ENCODE peak calls at places on chromosomes 16 and 17, in nine cellular contexts. One of them, this sample, is unnamed.

GRCh38 chr17:9645858-9646555 is 690 bp downstream of the USP43 start:
- DNase-seq in lower leg skin: no peak
- DNase-seq in upper lobe of right lung: peak
- DNase-seq in endothelial cell of umbilical vein: no peak
- DNase-seq in AG04450: no peak
- DNase-seq in sigmoid colon: no peak
- DNase-seq in tibial nerve: no peak
- DNase-seq in stomach: peak
- DNase-seq in breast epithelium: peak
- DNase-seq in this sample: no peak

GRCh38 chr16:52480237-52480636 is 66.7 kb downstream of the TOX3 start:
- DNase-seq in tibial nerve: peak
- DNase-seq in endothelial cell of umbilical vein: no peak
- DNase-seq in lower leg skin: no peak
- DNase-seq in stomach: no peak
- DNase-seq in breast epithelium: no peak
- DNase-seq in AG04450: no peak
- DNase-seq in upper lobe of right lung: no peak
- DNase-seq in sigmoid colon: no peak
- DNase-seq in this sample: no peak

GRCh38 chr16:86398201-86398600 is 112.1 kb upstream of the FOXF1 start:
- DNase-seq in AG04450: no peak
- DNase-seq in upper lobe of right lung: no peak
- DNase-seq in sigmoid colon: no peak
- DNase-seq in tibial nerve: no peak
- DNase-seq in endothelial cell of umbilical vein: no peak
- DNase-seq in lower leg skin: no peak
- DNase-seq in breast epithelium: no peak
- DNase-seq in stomach: no peak
- DNase-seq in this sample: no peak

GRCh38 chr17:75077490-75078096 is 10.2 kb upstream of the SLC16A5 start:
- DNase-seq in sigmoid colon: peak
- DNase-seq in upper lobe of right lung: peak
- DNase-seq in tibial nerve: no peak
- DNase-seq in endothelial cell of umbilical vein: peak
- DNase-seq in stomach: peak
- DNase-seq in AG04450: no peak
- DNase-seq in lower leg skin: no peak
- DNase-seq in breast epithelium: peak
- DNase-seq in this sample: peak

GRCh38 chr17:46171939-46172338 is 21.3 kb downstream of the KANSL1 start:
- DNase-seq in endothelial cell of umbilical vein: no peak
- DNase-seq in lower leg skin: no peak
- DNase-seq in upper lobe of right lung: no peak
- DNase-seq in stomach: no peak
- DNase-seq in tibial nerve: no peak
- DNase-seq in AG04450: no peak
- DNase-seq in breast epithelium: no peak
- DNase-seq in sigmoid colon: no peak
- DNase-seq in this sample: no peak

GRCh38 chr17:68053237-68054030 is 17.9 kb downstream of the KPNA2 start:
- DNase-seq in stomach: no peak
- DNase-seq in upper lobe of right lung: no peak
- DNase-seq in tibial nerve: peak
- DNase-seq in endothelial cell of umbilical vein: peak
- DNase-seq in breast epithelium: no peak
- DNase-seq in sigmoid colon: peak
- DNase-seq in AG04450: peak
- DNase-seq in lower leg skin: peak
- DNase-seq in this sample: no peak

GRCh38 chr17:56158344-56158743 is 5.1 kb downstream of the ANKFN1 start:
- DNase-seq in tibial nerve: no peak
- DNase-seq in sigmoid colon: no peak
- DNase-seq in lower leg skin: no peak
- DNase-seq in endothelial cell of umbilical vein: no peak
- DNase-seq in upper lobe of right lung: no peak
- DNase-seq in AG04450: no peak
- DNase-seq in breast epithelium: no peak
- DNase-seq in stomach: no peak
- DNase-seq in this sample: no peak

GRCh38 chr16:15807603-15808009 is 49.2 kb downstream of the MYH11 start:
- DNase-seq in stomach: no peak
- DNase-seq in tibial nerve: no peak
- DNase-seq in AG04450: peak
- DNase-seq in upper lobe of right lung: no peak
- DNase-seq in endothelial cell of umbilical vein: no peak
- DNase-seq in breast epithelium: no peak
- DNase-seq in sigmoid colon: peak
- DNase-seq in lower leg skin: no peak
- DNase-seq in this sample: peak

GRCh38 chr16:82226327-82226726 is 56.3 kb upstream of the MPHOSPH6 start:
- DNase-seq in AG04450: no peak
- DNase-seq in tibial nerve: no peak
- DNase-seq in upper lobe of right lung: no peak
- DNase-seq in stomach: no peak
- DNase-seq in lower leg skin: no peak
- DNase-seq in endothelial cell of umbilical vein: no peak
- DNase-seq in breast epithelium: no peak
- DNase-seq in sigmoid colon: no peak
- DNase-seq in this sample: no peak

GRCh38 chr17:48599373-48599772 is 5.4 kb downstream of the HOXB6 start:
- DNase-seq in AG04450: no peak
- DNase-seq in tibial nerve: no peak
- DNase-seq in upper lobe of right lung: no peak
- DNase-seq in sigmoid colon: no peak
- DNase-seq in lower leg skin: no peak
- DNase-seq in breast epithelium: no peak
- DNase-seq in endothelial cell of umbilical vein: no peak
- DNase-seq in stomach: no peak
- DNase-seq in this sample: no peak

GRCh38 chr17:48596735-48597491 is 3.3 kb upstream of the HOXB5 start:
- DNase-seq in sigmoid colon: peak
- DNase-seq in upper lobe of right lung: no peak
- DNase-seq in endothelial cell of umbilical vein: no peak
- DNase-seq in tibial nerve: no peak
- DNase-seq in stomach: no peak
- DNase-seq in AG04450: no peak
- DNase-seq in lower leg skin: no peak
- DNase-seq in breast epithelium: no peak
- DNase-seq in this sample: no peak

GRCh38 chr17:48598727-48599126 is 5.1 kb upstream of the HOXB5 start:
- DNase-seq in AG04450: no peak
- DNase-seq in upper lobe of right lung: no peak
- DNase-seq in endothelial cell of umbilical vein: no peak
- DNase-seq in sigmoid colon: no peak
- DNase-seq in breast epithelium: no peak
- DNase-seq in tibial nerve: no peak
- DNase-seq in stomach: no peak
- DNase-seq in lower leg skin: no peak
- DNase-seq in this sample: no peak

GRCh38 chr17:48597492-48597774 is 3.9 kb upstream of the HOXB5 start:
- DNase-seq in AG04450: no peak
- DNase-seq in lower leg skin: no peak
- DNase-seq in breast epithelium: no peak
- DNase-seq in stomach: no peak
- DNase-seq in upper lobe of right lung: no peak
- DNase-seq in tibial nerve: no peak
- DNase-seq in endothelial cell of umbilical vein: no peak
- DNase-seq in sigmoid colon: no peak
- DNase-seq in this sample: no peak

DNA sequence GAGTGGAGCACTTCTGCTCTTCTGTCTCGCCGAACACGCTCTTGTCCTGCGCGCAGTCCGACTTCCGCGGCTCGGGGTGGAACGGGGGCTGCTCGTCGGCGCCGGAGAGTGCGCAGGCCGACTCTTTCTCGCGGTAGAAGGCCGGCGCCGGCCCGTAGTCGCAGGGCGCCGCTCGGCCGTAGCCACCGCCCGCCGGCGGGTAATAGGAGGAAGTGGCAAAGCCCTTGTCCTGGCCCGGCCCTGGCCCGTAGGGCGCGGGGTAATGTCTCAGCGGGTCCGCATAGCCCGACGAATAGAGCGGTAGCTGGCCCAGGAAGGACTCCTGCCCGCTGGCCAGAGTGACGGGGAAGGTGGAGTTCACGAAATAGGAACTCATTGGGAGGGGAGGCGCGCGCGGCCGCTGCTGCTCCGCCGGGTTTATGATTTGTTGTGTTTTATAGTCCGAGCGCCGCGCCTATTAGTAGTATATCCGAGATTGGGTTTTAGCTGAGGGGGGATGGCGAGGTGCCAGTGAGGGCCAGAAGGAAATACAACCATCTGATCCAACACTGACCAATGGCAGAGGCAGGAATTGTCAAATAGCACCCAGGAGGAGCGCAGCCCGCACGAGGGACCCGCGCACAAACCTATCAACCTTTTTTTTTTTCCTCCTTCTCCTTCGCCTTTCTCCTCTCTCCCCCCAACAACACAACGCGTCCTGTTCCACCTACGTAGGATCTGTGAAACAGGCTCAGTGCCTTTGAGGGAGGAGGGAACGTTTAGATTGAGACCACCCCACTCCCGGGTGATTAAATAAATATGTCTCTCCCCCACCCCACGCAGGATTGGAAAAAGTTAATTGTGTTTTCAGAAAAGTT is 4.4 kb upstream of the HOXB5 start:
- DNase-seq in stomach: peak
- DNase-seq in endothelial cell of umbilical vein: peak
- DNase-seq in lower leg skin: no peak
- DNase-seq in sigmoid colon: peak
- DNase-seq in upper lobe of right lung: no peak
- DNase-seq in breast epithelium: no peak
- DNase-seq in tibial nerve: no peak
- DNase-seq in AG04450: no peak
- DNase-seq in this sample: no peak
- H3K4me3 ChIP-seq in stomach: peak
- H3K4me3 ChIP-seq in endothelial cell of umbilical vein: peak
- H3K4me3 ChIP-seq in lower leg skin: peak
- H3K4me3 ChIP-seq in sigmoid colon: peak
- H3K4me3 ChIP-seq in upper lobe of right lung: peak
- H3K4me3 ChIP-seq in breast epithelium: peak
- H3K4me3 ChIP-seq in tibial nerve: peak
- H3K4me3 ChIP-seq in AG04450: peak
- H3K4me3 ChIP-seq in this sample: peak

GRCh38 chr17:17146791-17147406 is 59.2 kb downstream of the PLD6 start:
- DNase-seq in stomach: no peak
- DNase-seq in endothelial cell of umbilical vein: no peak
- DNase-seq in sigmoid colon: no peak
- DNase-seq in lower leg skin: no peak
- DNase-seq in upper lobe of right lung: no peak
- DNase-seq in AG04450: no peak
- DNase-seq in breast epithelium: no peak
- DNase-seq in tibial nerve: no peak
- DNase-seq in this sample: no peak
- TF ChIP-seq CTCF in stomach: no peak
- TF ChIP-seq CTCF in endothelial cell of umbilical vein: no peak
- TF ChIP-seq CTCF in sigmoid colon: no peak
- TF ChIP-seq CTCF in lower leg skin: no peak
- TF ChIP-seq CTCF in upper lobe of right lung: peak
- TF ChIP-seq CTCF in AG04450: peak
- TF ChIP-seq CTCF in breast epithelium: no peak
- TF ChIP-seq CTCF in tibial nerve: peak
- TF ChIP-seq CTCF in this sample: no peak

GRCh38 chr16:55482056-55482455 is 3.1 kb downstream of the MMP2 start:
- DNase-seq in tibial nerve: no peak
- DNase-seq in breast epithelium: no peak
- DNase-seq in AG04450: no peak
- DNase-seq in upper lobe of right lung: no peak
- DNase-seq in endothelial cell of umbilical vein: no peak
- DNase-seq in stomach: no peak
- DNase-seq in sigmoid colon: no peak
- DNase-seq in lower leg skin: no peak
- DNase-seq in this sample: no peak

GRCh38 chr16:55476625-55477533 is 2.1 kb upstream of the MMP2 start:
- DNase-seq in upper lobe of right lung: no peak
- DNase-seq in sigmoid colon: peak
- DNase-seq in endothelial cell of umbilical vein: no peak
- DNase-seq in AG04450: no peak
- DNase-seq in tibial nerve: no peak
- DNase-seq in stomach: no peak
- DNase-seq in breast epithelium: no peak
- DNase-seq in lower leg skin: peak
- DNase-seq in this sample: no peak

GRCh38 chr16:55479560-55480197 is 681 bp downstream of the MMP2 start:
- DNase-seq in lower leg skin: no peak
- DNase-seq in stomach: no peak
- DNase-seq in sigmoid colon: no peak
- DNase-seq in endothelial cell of umbilical vein: peak
- DNase-seq in AG04450: no peak
- DNase-seq in upper lobe of right lung: no peak
- DNase-seq in tibial nerve: no peak
- DNase-seq in breast epithelium: no peak
- DNase-seq in this sample: no peak

GRCh38 chr16:55480228-55480655 is 1.2 kb downstream of the MMP2 start:
- DNase-seq in sigmoid colon: peak
- DNase-seq in tibial nerve: peak
- DNase-seq in breast epithelium: peak
- DNase-seq in lower leg skin: peak
- DNase-seq in upper lobe of right lung: peak
- DNase-seq in AG04450: peak
- DNase-seq in endothelial cell of umbilical vein: peak
- DNase-seq in stomach: peak
- DNase-seq in this sample: peak

DNA sequence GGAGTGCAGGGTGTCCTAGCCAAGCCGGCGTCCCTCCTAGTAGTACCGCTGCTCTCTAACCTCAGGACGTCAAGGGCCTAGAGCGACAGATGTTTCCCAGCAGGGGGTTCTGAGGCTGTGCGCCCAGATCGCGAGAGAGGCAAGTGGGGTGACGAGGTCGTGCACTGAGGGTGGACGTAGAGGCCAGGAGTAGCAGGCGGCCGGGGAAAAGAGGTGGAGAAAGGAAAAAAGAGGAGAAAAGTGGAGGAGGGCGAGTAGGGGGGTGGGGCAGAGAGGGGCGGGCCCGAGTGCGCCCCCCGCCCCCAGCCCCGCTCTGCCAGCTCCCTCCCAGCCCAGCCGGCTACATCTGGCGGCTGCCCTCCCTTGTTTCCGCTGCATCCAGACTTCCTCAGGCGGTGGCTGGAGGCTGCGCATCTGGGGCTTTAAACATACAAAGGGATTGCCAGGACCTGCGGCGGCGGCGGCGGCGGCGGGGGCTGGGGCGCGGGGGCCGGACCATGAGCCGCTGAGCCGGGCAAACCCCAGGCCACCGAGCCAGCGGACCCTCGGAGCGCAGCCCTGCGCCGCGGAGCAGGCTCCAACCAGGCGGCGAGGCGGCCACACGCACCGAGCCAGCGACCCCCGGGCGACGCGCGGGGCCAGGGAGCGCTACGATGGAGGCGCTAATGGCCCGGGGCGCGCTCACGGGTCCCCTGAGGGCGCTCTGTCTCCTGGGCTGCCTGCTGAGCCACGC is at the start of gene MMP2:
- DNase-seq in AG04450: no peak
- DNase-seq in sigmoid colon: peak
- DNase-seq in endothelial cell of umbilical vein: peak
- DNase-seq in upper lobe of right lung: peak
- DNase-seq in stomach: peak
- DNase-seq in breast epithelium: no peak
- DNase-seq in lower leg skin: peak
- DNase-seq in tibial nerve: peak
- DNase-seq in this sample: peak
- H3K4me3 ChIP-seq in AG04450: peak
- H3K4me3 ChIP-seq in sigmoid colon: peak
- H3K4me3 ChIP-seq in endothelial cell of umbilical vein: peak
- H3K4me3 ChIP-seq in upper lobe of right lung: peak
- H3K4me3 ChIP-seq in stomach: peak
- H3K4me3 ChIP-seq in breast epithelium: peak
- H3K4me3 ChIP-seq in lower leg skin: peak
- H3K4me3 ChIP-seq in tibial nerve: peak
- H3K4me3 ChIP-seq in this sample: peak

GRCh38 chr17:33044771-33045170 is 53.1 kb downstream of the SPACA3 start:
- DNase-seq in AG04450: no peak
- DNase-seq in breast epithelium: no peak
- DNase-seq in sigmoid colon: no peak
- DNase-seq in upper lobe of right lung: no peak
- DNase-seq in lower leg skin: no peak
- DNase-seq in stomach: no peak
- DNase-seq in endothelial cell of umbilical vein: no peak
- DNase-seq in tibial nerve: no peak
- DNase-seq in this sample: no peak
- TF ChIP-seq CTCF in AG04450: no peak
- TF ChIP-seq CTCF in breast epithelium: no peak
- TF ChIP-seq CTCF in sigmoid colon: no peak
- TF ChIP-seq CTCF in upper lobe of right lung: no peak
- TF ChIP-seq CTCF in lower leg skin: no peak
- TF ChIP-seq CTCF in stomach: no peak
- TF ChIP-seq CTCF in endothelial cell of umbilical vein: no peak
- TF ChIP-seq CTCF in tibial nerve: no peak
- TF ChIP-seq CTCF in this sample: no peak

This sample was measured in tibial artery.